ENCODE peak calls at places on chromosome 15, in six cellular contexts. I is kidney epithelial cell, E is activated B cell treated with CpG ODN at 0.5 μM for 24 hours, Y is endothelial cell, C is fibroblast of pulmonary artery, P is cardiac fibroblast. G is an unnamed sample.

GRCh38 chr15:32956006-32956405 is 238.2 kb downstream of the GREM1 start:
- DNase-seq in I (no peak), E (no peak), Y (peak; percentile 15), C (peak; percentile 84), P (peak; percentile 86), G (peak; percentile 13)

GRCh38 chr15:37981781-37982180 is 47.3 kb downstream of the TMCO5A start:
- DNase-seq in I (no peak), E (no peak), Y (no peak), C (peak; percentile 68), P (peak; percentile 59), G (no peak)

GRCh38 chr15:32060706-32061105 is 30.4 kb downstream of the CHRNA7 start:
- DNase-seq in I (no peak), E (no peak), Y (no peak), C (no peak), P (no peak), G (no peak)

GRCh38 chr15:89367485-89368451 is 33.1 kb upstream of the POLG start:
- DNase-seq in I (no peak), E (no peak), Y (no peak), C (no peak), P (no peak), G (peak; percentile 67)

GRCh38 chr15:53710906-53711305 is 48.6 kb downstream of the WDR72 start:
- DNase-seq in I (no peak), E (no peak), Y (no peak), C (no peak), P (no peak), G (no peak)

GRCh38 chr15:67048281-67049279 is 16.8 kb upstream of the SMAD3 start:
- DNase-seq in I (peak; percentile 88), E (no peak), Y (no peak), C (peak; percentile 92), P (peak; percentile 92), G (no peak)

GRCh38 chr15:85014932-85015331 is 33.3 kb downstream of the PDE8A start:
- DNase-seq in I (no peak), E (no peak), Y (no peak), C (no peak), P (no peak), G (no peak)

GRCh38 chr15:31265871-31266711 is 60.5 kb upstream of the KLF13 start:
- DNase-seq in I (no peak), E (peak; percentile 62), Y (no peak), C (no peak), P (peak; percentile 19), G (no peak)

GRCh38 chr15:86021281-86022264 is 58.1 kb upstream of the AGBL1 start:
- DNase-seq in I (no peak), E (no peak), Y (no peak), C (no peak), P (no peak), G (no peak)

GRCh38 chr15:32030795-32031194 is 480 bp downstream of the CHRNA7 start:
- DNase-seq in I (no peak), E (no peak), Y (no peak), C (no peak), P (no peak), G (peak; percentile 36)

GRCh38 chr15:45136378-45136764 is 6.6 kb downstream of the DUOX1 start:
- DNase-seq in I (no peak), E (no peak), Y (peak; percentile 44), C (no peak), P (no peak), G (peak; percentile 41)

GRCh38 chr15:22902578-22902977 is 64.1 kb downstream of the NIPA2 start:
- DNase-seq in I (no peak), E (no peak), Y (no peak), C (no peak), P (no peak), G (no peak)

GRCh38 chr15:71366522-71366921 is 251.3 kb downstream of the THSD4 start:
- DNase-seq in I (no peak), E (no peak), Y (no peak), C (no peak), P (no peak), G (no peak)

GRCh38 chr15:90845201-90845949 is 23.0 kb upstream of the FURIN start:
- DNase-seq in I (peak; percentile 75), E (peak; percentile 49), Y (no peak), C (peak; percentile 72), P (peak; percentile 61), G (no peak)

GRCh38 chr15:66848666-66849392 is 146.8 kb downstream of the SMAD6 start:
- DNase-seq in I (no peak), E (no peak), Y (no peak), C (no peak), P (no peak), G (no peak)

GRCh38 chr15:78369161-78369560 is 29.0 kb downstream of the CRABP1 start:
- DNase-seq in I (no peak), E (no peak), Y (no peak), C (no peak), P (no peak), G (no peak)

GRCh38 chr15:63339006-63339766 is 42.5 kb downstream of the CA12 start:
- DNase-seq in I (no peak), E (no peak), Y (no peak), C (no peak), P (no peak), G (no peak)

GRCh38 chr15:69604050-69604378 is 151.4 kb downstream of the RPLP1 start:
- DNase-seq in I (no peak), E (no peak), Y (peak; percentile 15), C (no peak), P (no peak), G (no peak)
- TF ChIP-seq CTCF in I (no peak), E (no peak), Y (no peak), C (no peak), P (no peak), G (no peak)

DNA sequence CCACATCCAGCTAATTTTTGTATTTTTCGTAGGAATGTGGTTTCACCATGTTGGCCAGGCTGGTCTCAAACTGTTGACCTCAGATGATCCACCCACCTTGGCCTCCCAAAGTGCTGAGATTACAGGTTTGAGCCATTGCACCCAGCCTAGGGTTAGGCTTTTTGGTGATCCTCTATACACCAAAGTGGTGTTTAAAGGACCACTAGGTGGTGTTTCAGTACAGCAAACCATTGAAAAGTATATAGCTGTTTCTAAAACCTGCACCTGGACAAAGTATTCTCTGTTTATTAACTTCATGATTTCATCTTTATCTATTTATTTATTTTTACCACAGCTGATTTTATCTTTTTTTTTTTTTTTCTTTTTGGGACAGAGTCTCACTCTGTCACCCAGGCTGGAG is 68.4 kb downstream of the MINDY2 start:
- DNase-seq in I (no peak), E (no peak), Y (no peak), C (peak; percentile 31), P (peak; percentile 27), G (no peak)
- TF ChIP-seq CTCF in I (no peak), E (no peak), Y (no peak), C (peak; percentile 27), P (peak; percentile 34), G (no peak)

DNA sequence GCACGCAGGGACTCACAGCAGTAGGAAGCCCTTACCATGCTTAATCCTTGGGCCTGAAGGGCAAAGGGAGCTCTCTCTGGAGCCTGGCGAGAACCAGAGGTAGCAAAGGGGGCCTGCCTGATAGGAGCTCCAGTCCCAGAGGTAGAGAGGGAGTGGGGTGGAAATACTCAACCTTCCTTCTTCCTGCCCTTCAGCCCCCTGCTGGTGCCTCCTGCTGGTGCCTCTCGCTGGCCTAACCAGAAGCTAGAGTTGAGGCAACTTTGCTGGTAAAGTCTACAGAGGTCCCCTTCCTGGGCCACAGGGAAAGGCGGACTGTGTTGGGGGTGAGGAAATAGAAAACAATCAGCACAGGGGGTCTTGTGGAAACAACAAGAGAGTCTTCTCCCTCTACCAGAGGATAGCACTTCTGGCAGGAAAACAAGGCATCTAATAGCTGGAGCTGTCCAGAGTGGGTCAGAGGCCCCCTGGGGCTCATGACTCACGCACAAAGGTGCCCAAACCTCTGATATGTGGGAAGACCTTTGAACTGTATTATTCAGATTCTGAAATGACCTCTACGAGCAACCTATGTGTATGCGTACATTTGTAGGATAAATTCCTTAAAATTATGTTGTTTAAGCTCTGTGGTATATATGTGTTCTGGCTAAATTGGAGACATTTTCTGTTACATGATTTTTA is 133.8 kb downstream of the LRRC28 start:
- DNase-seq in I (no peak), E (no peak), Y (no peak), C (no peak), P (no peak), G (no peak)
- TF ChIP-seq CTCF in I (peak; percentile 6), E (no peak), Y (peak; percentile 22), C (no peak), P (peak; percentile 31), G (no peak)

GRCh38 chr15:83446417-83446816 is 724 bp upstream of the SH3GL3 start:
- DNase-seq in I (no peak), E (no peak), Y (no peak), C (no peak), P (no peak), G (no peak)

GRCh38 chr15:83449250-83449671 is 2.1 kb downstream of the SH3GL3 start:
- DNase-seq in I (no peak), E (no peak), Y (no peak), C (no peak), P (no peak), G (no peak)

GRCh38 chr15:83444936-83445335 is 2.2 kb upstream of the SH3GL3 start:
- DNase-seq in I (no peak), E (no peak), Y (no peak), C (no peak), P (no peak), G (no peak)

GRCh38 chr15:83445653-83446052 is 1.5 kb upstream of the SH3GL3 start:
- DNase-seq in I (no peak), E (no peak), Y (no peak), C (no peak), P (no peak), G (no peak)

GRCh38 chr15:83446904-83447708 is at the start of gene SH3GL3:
- DNase-seq in I (peak; percentile 47), E (no peak), Y (peak; percentile 74), C (peak; percentile 74), P (peak; percentile 76), G (peak; percentile 91)
- TF ChIP-seq CTCF in I (peak; percentile 64), E (no peak), Y (no peak), C (peak; percentile 54), P (peak; percentile 35), G (no peak)